ENCODE peak calls at places on chromosomes 1 and 21, in ten cellular contexts. One of them, this sample, is unnamed.
A peak's percentile ranks its signal among the peaks of the same experiment; 100 is the strongest.

GRCh38 chr1:22731924-22732522 is 21.4 kb downstream of the EPHB2 start:
- DNase-seq in astrocyte of the cerebellum: no peak
- DNase-seq in cardiac muscle cell: no peak
- DNase-seq in body of pancreas: peak; percentile 30
- DNase-seq in epithelial cell of esophagus: no peak
- DNase-seq in neural crest cell: no peak
- DNase-seq in breast epithelium: no peak
- DNase-seq in Peyer's patch: no peak
- DNase-seq in foreskin fibroblast: no peak
- DNase-seq in IMR-90: peak; percentile 14
- DNase-seq in this sample: no peak

GRCh38 chr1:226638608-226639007 is 90.0 kb downstream of the STUM start:
- DNase-seq in epithelial cell of esophagus: no peak
- DNase-seq in neural crest cell: no peak
- DNase-seq in breast epithelium: peak; percentile 65
- DNase-seq in body of pancreas: no peak
- DNase-seq in astrocyte of the cerebellum: no peak
- DNase-seq in IMR-90: no peak
- DNase-seq in cardiac muscle cell: no peak
- DNase-seq in Peyer's patch: peak; percentile 46
- DNase-seq in foreskin fibroblast: no peak
- DNase-seq in this sample: no peak

GRCh38 chr1:2233468-2233867 is 5.3 kb downstream of the SKI start:
- DNase-seq in Peyer's patch: no peak
- DNase-seq in cardiac muscle cell: no peak
- DNase-seq in IMR-90: no peak
- DNase-seq in breast epithelium: no peak
- DNase-seq in epithelial cell of esophagus: no peak
- DNase-seq in neural crest cell: no peak
- DNase-seq in body of pancreas: no peak
- DNase-seq in foreskin fibroblast: peak; percentile 25
- DNase-seq in astrocyte of the cerebellum: no peak
- DNase-seq in this sample: no peak

GRCh38 chr1:183995322-183996035 is 42.0 kb downstream of the COLGALT2 start:
- DNase-seq in body of pancreas: no peak
- DNase-seq in epithelial cell of esophagus: peak; percentile 17
- DNase-seq in foreskin fibroblast: no peak
- DNase-seq in IMR-90: peak; percentile 28
- DNase-seq in neural crest cell: no peak
- DNase-seq in cardiac muscle cell: no peak
- DNase-seq in astrocyte of the cerebellum: no peak
- DNase-seq in breast epithelium: no peak
- DNase-seq in Peyer's patch: no peak
- DNase-seq in this sample: no peak

GRCh38 chr1:101618900-101619299 is 377.8 kb downstream of the OLFM3 start:
- DNase-seq in foreskin fibroblast: no peak
- DNase-seq in body of pancreas: no peak
- DNase-seq in IMR-90: no peak
- DNase-seq in neural crest cell: no peak
- DNase-seq in Peyer's patch: no peak
- DNase-seq in cardiac muscle cell: no peak
- DNase-seq in epithelial cell of esophagus: no peak
- DNase-seq in astrocyte of the cerebellum: no peak
- DNase-seq in breast epithelium: no peak
- DNase-seq in this sample: no peak

GRCh38 chr1:16605213-16605525 is 8.2 kb downstream of the NBPF1 start:
- DNase-seq in cardiac muscle cell: no peak
- DNase-seq in Peyer's patch: no peak
- DNase-seq in IMR-90: peak; percentile 55
- DNase-seq in astrocyte of the cerebellum: no peak
- DNase-seq in neural crest cell: no peak
- DNase-seq in epithelial cell of esophagus: no peak
- DNase-seq in breast epithelium: no peak
- DNase-seq in body of pancreas: no peak
- DNase-seq in foreskin fibroblast: no peak
- DNase-seq in this sample: no peak

GRCh38 chr21:37244506-37245083 is 22.5 kb downstream of the VPS26C start:
- DNase-seq in breast epithelium: no peak
- DNase-seq in IMR-90: no peak
- DNase-seq in neural crest cell: no peak
- DNase-seq in cardiac muscle cell: no peak
- DNase-seq in body of pancreas: no peak
- DNase-seq in foreskin fibroblast: no peak
- DNase-seq in epithelial cell of esophagus: no peak
- DNase-seq in Peyer's patch: no peak
- DNase-seq in astrocyte of the cerebellum: no peak
- DNase-seq in this sample: no peak

GRCh38 chr1:101237229-101237837 is 514 bp downstream of the S1PR1 start:
- DNase-seq in astrocyte of the cerebellum: no peak
- DNase-seq in cardiac muscle cell: peak; percentile 50
- DNase-seq in breast epithelium: peak; percentile 29
- DNase-seq in Peyer's patch: no peak
- DNase-seq in epithelial cell of esophagus: peak; percentile 32
- DNase-seq in body of pancreas: peak; percentile 33
- DNase-seq in neural crest cell: no peak
- DNase-seq in IMR-90: peak; percentile 75
- DNase-seq in foreskin fibroblast: peak; percentile 72
- DNase-seq in this sample: peak; percentile 45

GRCh38 chr1:246705368-246705767 is 18.8 kb upstream of the SCCPDH start:
- DNase-seq in IMR-90: peak; percentile 96
- DNase-seq in epithelial cell of esophagus: peak; percentile 85
- DNase-seq in foreskin fibroblast: peak; percentile 91
- DNase-seq in neural crest cell: no peak
- DNase-seq in cardiac muscle cell: no peak
- DNase-seq in astrocyte of the cerebellum: peak; percentile 46
- DNase-seq in body of pancreas: no peak
- DNase-seq in Peyer's patch: no peak
- DNase-seq in breast epithelium: no peak
- DNase-seq in this sample: peak; percentile 82

GRCh38 chr1:84830136-84830535 is 62.9 kb downstream of the LPAR3 start:
- DNase-seq in body of pancreas: no peak
- DNase-seq in foreskin fibroblast: no peak
- DNase-seq in Peyer's patch: no peak
- DNase-seq in IMR-90: no peak
- DNase-seq in breast epithelium: no peak
- DNase-seq in astrocyte of the cerebellum: no peak
- DNase-seq in epithelial cell of esophagus: no peak
- DNase-seq in neural crest cell: no peak
- DNase-seq in cardiac muscle cell: no peak
- DNase-seq in this sample: no peak

GRCh38 chr1:55702064-55702463 is 486.9 kb upstream of the USP24 start:
- DNase-seq in foreskin fibroblast: peak; percentile 42
- DNase-seq in epithelial cell of esophagus: peak; percentile 56
- DNase-seq in astrocyte of the cerebellum: no peak
- DNase-seq in body of pancreas: no peak
- DNase-seq in neural crest cell: no peak
- DNase-seq in breast epithelium: no peak
- DNase-seq in Peyer's patch: no peak
- DNase-seq in cardiac muscle cell: peak; percentile 21
- DNase-seq in IMR-90: no peak
- DNase-seq in this sample: no peak

GRCh38 chr1:4801192-4801924 is 146.9 kb downstream of the AJAP1 start:
- DNase-seq in cardiac muscle cell: no peak
- DNase-seq in foreskin fibroblast: no peak
- DNase-seq in neural crest cell: no peak
- DNase-seq in epithelial cell of esophagus: no peak
- DNase-seq in Peyer's patch: peak; percentile 60
- DNase-seq in body of pancreas: peak; percentile 73
- DNase-seq in astrocyte of the cerebellum: no peak
- DNase-seq in IMR-90: no peak
- DNase-seq in breast epithelium: peak; percentile 35
- DNase-seq in this sample: no peak

GRCh38 chr1:63929106-63929478 is 155.3 kb downstream of the ROR1 start:
- DNase-seq in Peyer's patch: no peak
- DNase-seq in body of pancreas: no peak
- DNase-seq in breast epithelium: no peak
- DNase-seq in epithelial cell of esophagus: no peak
- DNase-seq in cardiac muscle cell: no peak
- DNase-seq in neural crest cell: no peak
- DNase-seq in foreskin fibroblast: peak; percentile 68
- DNase-seq in astrocyte of the cerebellum: no peak
- DNase-seq in IMR-90: no peak
- DNase-seq in this sample: no peak

GRCh38 chr21:31961027-31961426 is 88.2 kb downstream of the HUNK start:
- DNase-seq in Peyer's patch: no peak
- DNase-seq in foreskin fibroblast: no peak
- DNase-seq in epithelial cell of esophagus: no peak
- DNase-seq in cardiac muscle cell: no peak
- DNase-seq in astrocyte of the cerebellum: no peak
- DNase-seq in IMR-90: no peak
- DNase-seq in breast epithelium: no peak
- DNase-seq in neural crest cell: no peak
- DNase-seq in body of pancreas: no peak
- DNase-seq in this sample: no peak

GRCh38 chr1:1136547-1137230 is 20.8 kb upstream of the C1orf159 start:
- DNase-seq in cardiac muscle cell: no peak
- DNase-seq in breast epithelium: no peak
- DNase-seq in Peyer's patch: peak; percentile 91
- DNase-seq in body of pancreas: peak; percentile 21
- DNase-seq in IMR-90: no peak
- DNase-seq in neural crest cell: no peak
- DNase-seq in epithelial cell of esophagus: no peak
- DNase-seq in foreskin fibroblast: no peak
- DNase-seq in astrocyte of the cerebellum: no peak
- DNase-seq in this sample: no peak

GRCh38 chr1:67980028-67980427 is 70.4 kb downstream of the DIRAS3 start:
- DNase-seq in epithelial cell of esophagus: no peak
- DNase-seq in Peyer's patch: no peak
- DNase-seq in neural crest cell: no peak
- DNase-seq in breast epithelium: no peak
- DNase-seq in astrocyte of the cerebellum: no peak
- DNase-seq in IMR-90: no peak
- DNase-seq in body of pancreas: no peak
- DNase-seq in foreskin fibroblast: no peak
- DNase-seq in cardiac muscle cell: no peak
- DNase-seq in this sample: no peak

GRCh38 chr1:22780696-22781095 is 70.1 kb downstream of the EPHB2 start:
- DNase-seq in epithelial cell of esophagus: peak; percentile 21
- DNase-seq in IMR-90: peak; percentile 16
- DNase-seq in foreskin fibroblast: no peak
- DNase-seq in body of pancreas: no peak
- DNase-seq in neural crest cell: peak; percentile 65
- DNase-seq in cardiac muscle cell: peak; percentile 61
- DNase-seq in breast epithelium: no peak
- DNase-seq in astrocyte of the cerebellum: no peak
- DNase-seq in Peyer's patch: no peak
- DNase-seq in this sample: no peak

GRCh38 chr1:206935491-206936067 is 10.7 kb downstream of the PIGR start:
- DNase-seq in body of pancreas: peak; percentile 82
- DNase-seq in cardiac muscle cell: peak; percentile 62
- DNase-seq in neural crest cell: peak; percentile 37
- DNase-seq in breast epithelium: no peak
- DNase-seq in foreskin fibroblast: peak; percentile 39
- DNase-seq in IMR-90: peak; percentile 7
- DNase-seq in Peyer's patch: no peak
- DNase-seq in epithelial cell of esophagus: no peak
- DNase-seq in astrocyte of the cerebellum: no peak
- DNase-seq in this sample: no peak

GRCh38 chr1:238830036-238830611 is 556.2 kb upstream of the CHRM3 start:
- DNase-seq in body of pancreas: no peak
- DNase-seq in epithelial cell of esophagus: no peak
- DNase-seq in IMR-90: no peak
- DNase-seq in cardiac muscle cell: no peak
- DNase-seq in foreskin fibroblast: no peak
- DNase-seq in neural crest cell: no peak
- DNase-seq in breast epithelium: no peak
- DNase-seq in Peyer's patch: no peak
- DNase-seq in astrocyte of the cerebellum: no peak
- DNase-seq in this sample: no peak

GRCh38 chr1:15168479-15168878 is 14.9 kb downstream of the TMEM51 start:
- DNase-seq in epithelial cell of esophagus: peak; percentile 97
- DNase-seq in cardiac muscle cell: no peak
- DNase-seq in astrocyte of the cerebellum: no peak
- DNase-seq in neural crest cell: no peak
- DNase-seq in breast epithelium: no peak
- DNase-seq in Peyer's patch: no peak
- DNase-seq in foreskin fibroblast: peak; percentile 53
- DNase-seq in IMR-90: peak; percentile 99
- DNase-seq in body of pancreas: no peak
- DNase-seq in this sample: no peak
- TF ChIP-seq CTCF in epithelial cell of esophagus: no peak
- TF ChIP-seq CTCF in cardiac muscle cell: peak; percentile 21
- TF ChIP-seq CTCF in astrocyte of the cerebellum: no peak
- TF ChIP-seq CTCF in neural crest cell: no peak
- TF ChIP-seq CTCF in breast epithelium: no peak
- TF ChIP-seq CTCF in Peyer's patch: no peak
- TF ChIP-seq CTCF in foreskin fibroblast: peak; percentile 7
- TF ChIP-seq CTCF in IMR-90: peak; percentile 32
- TF ChIP-seq CTCF in body of pancreas: no peak
- TF ChIP-seq CTCF in this sample: no peak

GRCh38 chr21:39348355-39349210 is at the start of gene HMGN1:
- DNase-seq in neural crest cell: peak; percentile 78
- DNase-seq in breast epithelium: peak; percentile 87
- DNase-seq in body of pancreas: peak; percentile 90
- DNase-seq in IMR-90: peak; percentile 86
- DNase-seq in Peyer's patch: peak; percentile 93
- DNase-seq in epithelial cell of esophagus: peak; percentile 92
- DNase-seq in astrocyte of the cerebellum: peak; percentile 72
- DNase-seq in cardiac muscle cell: peak; percentile 93
- DNase-seq in foreskin fibroblast: peak; percentile 92
- DNase-seq in this sample: peak; percentile 66
- TF ChIP-seq CTCF in neural crest cell: no peak
- TF ChIP-seq CTCF in breast epithelium: no peak
- TF ChIP-seq CTCF in body of pancreas: no peak
- TF ChIP-seq CTCF in IMR-90: peak; percentile 24
- TF ChIP-seq CTCF in Peyer's patch: no peak
- TF ChIP-seq CTCF in epithelial cell of esophagus: no peak
- TF ChIP-seq CTCF in astrocyte of the cerebellum: no peak
- TF ChIP-seq CTCF in cardiac muscle cell: no peak
- TF ChIP-seq CTCF in foreskin fibroblast: no peak
- TF ChIP-seq CTCF in this sample: no peak

GRCh38 chr1:78570539-78570938 is 49.7 kb upstream of the IFI44L start:
- DNase-seq in breast epithelium: no peak
- DNase-seq in Peyer's patch: no peak
- DNase-seq in epithelial cell of esophagus: no peak
- DNase-seq in body of pancreas: no peak
- DNase-seq in astrocyte of the cerebellum: no peak
- DNase-seq in cardiac muscle cell: no peak
- DNase-seq in foreskin fibroblast: no peak
- DNase-seq in IMR-90: no peak
- DNase-seq in neural crest cell: no peak
- DNase-seq in this sample: no peak
- TF ChIP-seq CTCF in breast epithelium: no peak
- TF ChIP-seq CTCF in Peyer's patch: no peak
- TF ChIP-seq CTCF in epithelial cell of esophagus: no peak
- TF ChIP-seq CTCF in body of pancreas: no peak
- TF ChIP-seq CTCF in astrocyte of the cerebellum: no peak
- TF ChIP-seq CTCF in cardiac muscle cell: no peak
- TF ChIP-seq CTCF in foreskin fibroblast: no peak
- TF ChIP-seq CTCF in IMR-90: no peak
- TF ChIP-seq CTCF in neural crest cell: no peak
- TF ChIP-seq CTCF in this sample: no peak

GRCh38 chr1:18246543-18246942 is 138.9 kb downstream of the IGSF21 start:
- DNase-seq in neural crest cell: no peak
- DNase-seq in breast epithelium: no peak
- DNase-seq in foreskin fibroblast: no peak
- DNase-seq in astrocyte of the cerebellum: no peak
- DNase-seq in epithelial cell of esophagus: no peak
- DNase-seq in body of pancreas: no peak
- DNase-seq in IMR-90: no peak
- DNase-seq in cardiac muscle cell: no peak
- DNase-seq in Peyer's patch: no peak
- DNase-seq in this sample: no peak
- TF ChIP-seq CTCF in neural crest cell: no peak
- TF ChIP-seq CTCF in breast epithelium: no peak
- TF ChIP-seq CTCF in foreskin fibroblast: no peak
- TF ChIP-seq CTCF in astrocyte of the cerebellum: no peak
- TF ChIP-seq CTCF in epithelial cell of esophagus: no peak
- TF ChIP-seq CTCF in body of pancreas: no peak
- TF ChIP-seq CTCF in IMR-90: no peak
- TF ChIP-seq CTCF in cardiac muscle cell: no peak
- TF ChIP-seq CTCF in Peyer's patch: no peak
- TF ChIP-seq CTCF in this sample: no peak

This sample was measured in AG09319.